ENCODE peak calls at places on chromosomes 12 and 14, in seven cellular contexts. F is RWPE2, S is endodermal cell, Z is A549, I is upper lobe of left lung, C is thoracic aorta, D is fibroblast of the aortic adventitia. X is an unnamed sample.

GRCh38 chr12:51818567-51819300 is 29.8 kb downstream of the FIGNL2 start:
- DNase-seq in F (no peak), S (no peak), Z (no peak), I (no peak), C (no peak), D (peak), X (peak)

GRCh38 chr12:31201382-31201781 is 124.6 kb downstream of the SINHCAF start:
- DNase-seq in F (no peak), S (no peak), Z (no peak), I (no peak), C (no peak), D (no peak), X (no peak)

GRCh38 chr14:99231181-99231849 is 40.7 kb downstream of the BCL11B start:
- DNase-seq in F (peak), S (peak), Z (no peak), I (no peak), C (no peak), D (no peak), X (no peak)

GRCh38 chr12:65419284-65420072 is 141.0 kb downstream of the MSRB3 start:
- DNase-seq in F (no peak), S (no peak), Z (no peak), I (no peak), C (no peak), D (no peak), X (no peak)

GRCh38 chr14:104265918-104266642 is 127.7 kb downstream of the KIF26A start:
- DNase-seq in F (peak), S (peak), Z (no peak), I (peak), C (no peak), D (no peak), X (no peak)

GRCh38 chr12:80565276-80565675 is 121.2 kb downstream of the PTPRQ start:
- DNase-seq in F (no peak), S (no peak), Z (no peak), I (no peak), C (no peak), D (peak), X (peak)

GRCh38 chr12:68572650-68573049 is 38.0 kb upstream of the RAP1B start:
- DNase-seq in F (no peak), S (no peak), Z (no peak), I (no peak), C (no peak), D (peak), X (no peak)

GRCh38 chr14:71235865-71236264 is 328.6 kb downstream of the PCNX1 start:
- DNase-seq in F (no peak), S (no peak), Z (no peak), I (no peak), C (peak), D (peak), X (no peak)

GRCh38 chr14:69711471-69712216 is 55.3 kb upstream of the SRSF5 start:
- DNase-seq in F (no peak), S (no peak), Z (no peak), I (peak), C (no peak), D (no peak), X (no peak)

GRCh38 chr12:54984602-54985376 is at the start of gene TESPA1:
- DNase-seq in F (no peak), S (no peak), Z (no peak), I (peak), C (peak), D (no peak), X (no peak)

GRCh38 chr14:32329690-32330290 is 692 bp downstream of the AKAP6 start:
- DNase-seq in F (no peak), S (no peak), Z (no peak), I (no peak), C (no peak), D (no peak), X (no peak)

GRCh38 chr12:66647034-66647691 is 31.7 kb downstream of the GRIP1 start:
- DNase-seq in F (peak), S (no peak), Z (no peak), I (no peak), C (no peak), D (peak), X (peak)

GRCh38 chr12:75334384-75335030 is at the start of gene GLIPR1L1:
- DNase-seq in F (peak), S (peak), Z (peak), I (peak), C (peak), D (peak), X (peak)
- H3K4me3 ChIP-seq in F (peak), S (peak), Z (peak), I (peak), C (peak), D (peak), X (peak)

GRCh38 chr14:28768549-28768870 is 1.9 kb downstream of the FOXG1 start:
- DNase-seq in F (no peak), S (no peak), Z (no peak), I (no peak), C (no peak), D (no peak), X (no peak)
- H3K4me3 ChIP-seq in F (no peak), S (peak), Z (no peak), I (no peak), C (no peak), D (peak), X (no peak)

GRCh38 chr12:2051700-2052625 is 824 bp upstream of the CACNA1C start:
- DNase-seq in F (no peak), S (peak), Z (no peak), I (no peak), C (no peak), D (peak), X (no peak)
- H3K4me3 ChIP-seq in F (no peak), S (peak), Z (peak), I (peak), C (peak), D (peak), X (peak)

GRCh38 chr12:4286771-4287317 is 13.3 kb downstream of the CCND2 start:
- DNase-seq in F (no peak), S (peak), Z (no peak), I (no peak), C (no peak), D (no peak), X (no peak)

GRCh38 chr12:4289334-4289878 is 15.8 kb downstream of the CCND2 start:
- DNase-seq in F (no peak), S (peak), Z (no peak), I (peak), C (no peak), D (no peak), X (no peak)

GRCh38 chr12:4287325-4288290 is 14.0 kb downstream of the CCND2 start:
- DNase-seq in F (no peak), S (peak), Z (no peak), I (no peak), C (no peak), D (no peak), X (no peak)

GRCh38 chr12:4290011-4290790 is 16.6 kb downstream of the CCND2 start:
- DNase-seq in F (no peak), S (peak), Z (no peak), I (no peak), C (no peak), D (no peak), X (no peak)

DNA sequence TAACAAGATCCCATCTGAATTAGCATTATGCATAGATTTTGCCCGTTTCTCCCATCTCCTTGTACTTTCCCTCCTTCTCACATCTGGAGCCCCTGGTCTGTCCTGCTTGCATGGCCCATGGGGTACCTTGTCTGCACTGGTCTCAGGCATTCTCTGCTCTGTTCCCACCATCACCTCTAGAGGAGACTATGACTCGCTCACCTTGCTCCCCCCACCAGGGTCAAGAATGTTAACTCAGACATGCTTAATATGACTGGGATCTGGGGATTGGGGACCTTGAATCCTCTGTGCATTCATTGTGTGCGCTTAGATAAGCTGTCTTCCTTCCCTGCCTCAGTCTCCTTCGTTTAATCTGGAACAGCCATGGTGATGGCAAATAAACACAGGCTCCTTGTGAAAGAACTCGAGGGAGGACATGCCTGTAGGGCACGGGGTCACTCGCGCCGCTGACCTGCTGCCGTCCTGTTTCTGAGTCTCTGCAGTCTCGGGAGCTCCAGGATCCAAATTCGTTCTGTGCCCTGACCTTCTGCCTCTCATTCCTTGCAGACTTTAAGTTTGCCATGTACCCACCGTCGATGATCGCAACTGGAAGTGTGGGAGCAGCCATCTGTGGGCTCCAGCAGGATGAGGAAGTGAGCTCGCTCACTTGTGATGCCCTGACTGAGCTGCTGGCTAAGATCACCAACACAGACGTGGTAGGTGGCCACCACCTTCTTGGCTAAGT is 14.9 kb downstream of the CCND2 start:
- DNase-seq in F (no peak), S (peak), Z (no peak), I (peak), C (no peak), D (no peak), X (no peak)
- H3K4me3 ChIP-seq in F (no peak), S (no peak), Z (no peak), I (no peak), C (peak), D (no peak), X (no peak)